ENCODE peak calls at places on chromosomes 4 and X, in eight cellular contexts. Z, F, C, V, Y, D, E and G are unnamed samples.

GRCh38 chr4:2626231-2626630 is 89.8 kb downstream of the FAM193A start:
- DNase-seq in Z (no peak), E (no peak), C (no peak), V (no peak), Y (no peak), F (no peak), D (no peak), G (no peak)

GRCh38 chr4:73631565-73632226 is 11.5 kb upstream of the RASSF6 start:
- DNase-seq in E (no peak), V (no peak), F (no peak), Z (no peak), D (no peak), Y (peak), C (no peak), G (no peak)

GRCh38 chr4:143335979-143336827 is 473 bp upstream of the GAB1 start:
- DNase-seq in E (peak), C (peak), F (peak), D (peak), Y (peak), V (peak), Z (peak), G (peak)

GRCh38 chr4:41323706-41324105 is 67.0 kb downstream of the UCHL1 start:
- DNase-seq in Y (no peak), Z (no peak), C (no peak), D (no peak), F (peak), E (no peak), V (no peak), G (peak)

GRCh38 chr4:124803641-124804040 is 91.1 kb upstream of the ANKRD50 start:
- DNase-seq in C (peak), Y (no peak), E (peak), V (no peak), F (peak), Z (no peak), D (no peak), G (peak)

GRCh38 chr4:37902212-37902611 is 11.3 kb downstream of the TBC1D1 start:
- DNase-seq in E (no peak), Z (no peak), D (no peak), C (no peak), Y (no peak), V (no peak), F (no peak), G (no peak)

GRCh38 chr4:67713531-67714247 is 12.7 kb upstream of the UBA6 start:
- DNase-seq in Z (no peak), V (no peak), D (no peak), C (peak), Y (no peak), E (peak), F (no peak), G (peak)

GRCh38 chr4:115154826-115155225 is 41.4 kb upstream of the NDST4 start:
- DNase-seq in F (peak), V (no peak), Y (no peak), C (peak), E (no peak), Z (no peak), D (no peak), G (no peak)

GRCh38 chr4:144291164-144291563 is 150.6 kb upstream of the GYPA start:
- DNase-seq in Y (no peak), C (no peak), V (no peak), F (no peak), D (no peak), E (no peak), Z (no peak), G (no peak)

GRCh38 chr4:88196523-88197185 is 38.2 kb upstream of the ABCG2 start:
- DNase-seq in D (no peak), F (no peak), E (no peak), V (no peak), C (no peak), Z (no peak), Y (no peak), G (no peak)

DNA sequence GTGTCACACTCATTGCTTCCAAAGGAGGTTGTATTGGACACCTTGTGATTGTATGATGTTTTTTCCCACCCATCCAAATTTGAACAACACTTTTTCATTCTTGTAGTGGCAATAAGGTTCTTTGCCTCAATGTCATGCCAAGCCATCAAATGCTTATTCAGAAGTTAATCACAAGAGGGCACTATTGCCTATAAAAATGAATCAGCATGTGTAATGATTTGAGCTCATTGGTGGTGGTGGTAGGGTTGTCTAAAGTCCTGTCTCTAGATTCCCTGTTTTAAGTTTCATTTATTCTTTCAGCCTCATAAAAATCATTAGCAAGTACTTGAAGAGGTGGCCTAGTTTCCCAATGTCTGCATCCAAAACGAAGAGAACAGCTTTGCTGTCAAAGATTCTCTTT is 37.0 kb downstream of the IRS4 start:
- DNase-seq in Z (no peak), C (peak), E (peak), D (no peak), Y (no peak), F (peak), V (no peak), G (peak)
- TF ChIP-seq CTCF in Z (peak), C (no peak), E (peak), D (peak), Y (peak), F (no peak), V (peak), G (peak)

GRCh38 chrX:118179161-118179560 is 62.6 kb upstream of the KLHL13 start:
- DNase-seq in D (no peak), F (peak), C (no peak), Y (no peak), Z (no peak), V (no peak), E (no peak), G (peak)
- H3K4me3 ChIP-seq in D (no peak), F (no peak), C (no peak), Y (no peak), Z (no peak), V (no peak), E (no peak), G (no peak)

DNA sequence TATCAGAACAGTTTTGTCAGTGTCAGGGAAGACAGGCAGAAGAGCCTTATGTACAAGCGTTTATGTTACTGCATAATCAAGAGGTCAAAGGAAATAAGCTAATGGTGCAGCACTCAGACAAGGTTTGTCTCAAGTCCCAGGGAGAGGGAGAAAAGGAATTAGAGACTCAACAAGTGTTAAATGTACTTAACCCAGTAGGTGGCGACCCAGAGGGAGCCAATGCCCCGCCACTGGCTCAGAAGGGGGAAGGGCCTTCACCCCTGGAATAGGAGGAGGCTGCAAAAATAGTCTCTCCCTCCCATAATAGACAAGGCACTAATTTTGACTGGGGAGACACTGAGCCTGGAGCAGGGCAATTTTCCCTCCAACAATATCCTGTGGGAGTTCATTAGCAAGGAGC is 14.1 kb upstream of the PAPSS1 start:
- DNase-seq in E (no peak), V (no peak), C (no peak), F (no peak), Z (no peak), D (no peak), Y (no peak), G (no peak)
- TF ChIP-seq CTCF in E (peak), V (no peak), C (peak), F (peak), Z (no peak), D (no peak), Y (no peak), G (peak)

GRCh38 chr4:5421416-5421815 is 286.9 kb downstream of the EVC2 start:
- DNase-seq in E (no peak), Y (no peak), Z (no peak), F (no peak), D (no peak), V (no peak), C (no peak), G (no peak)

GRCh38 chr4:5420266-5420665 is 288.1 kb downstream of the EVC2 start:
- DNase-seq in V (no peak), E (no peak), D (no peak), Y (no peak), C (no peak), F (no peak), Z (no peak), G (no peak)

GRCh38 chr4:5412296-5412695 is 296.1 kb downstream of the EVC2 start:
- DNase-seq in E (no peak), Y (no peak), Z (no peak), V (no peak), D (peak), F (no peak), C (no peak), G (no peak)

GRCh38 chr4:5416637-5417036 is 291.7 kb downstream of the EVC2 start:
- DNase-seq in C (no peak), F (no peak), Y (no peak), V (no peak), E (no peak), D (no peak), Z (no peak), G (no peak)
- H3K4me3 ChIP-seq in C (no peak), F (no peak), Y (no peak), V (no peak), E (no peak), D (no peak), Z (no peak), G (no peak)

GRCh38 chrX:2500091-2500680 is 590 bp downstream of the DHRSX start:
- DNase-seq in Y (peak), C (peak), E (peak), Z (no peak), D (no peak), F (peak), V (peak), G (peak)
- TF ChIP-seq CTCF in Y (no peak), C (no peak), E (no peak), Z (no peak), D (no peak), F (no peak), V (no peak), G (no peak)

DNA sequence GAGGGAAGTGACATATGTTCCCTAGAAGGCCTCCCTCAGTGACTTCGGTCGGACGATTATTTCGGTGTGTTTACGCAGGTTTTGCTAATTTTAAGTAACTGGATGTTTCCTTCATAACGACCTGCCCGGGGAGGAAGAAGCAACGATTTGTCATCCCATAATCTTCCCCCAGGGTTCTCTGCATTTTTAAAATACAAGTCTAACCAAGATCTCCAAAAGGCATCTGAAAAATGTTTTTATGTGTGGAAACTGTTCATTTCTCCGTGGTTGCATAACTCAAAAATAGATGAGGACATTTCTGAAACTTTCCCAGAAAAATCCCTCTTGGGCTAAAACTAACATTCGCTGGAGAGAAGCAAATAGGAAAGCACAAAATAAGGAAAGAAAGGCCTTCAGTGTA is 195.4 kb downstream of the SHOX start:
- DNase-seq in V (no peak), D (no peak), Y (no peak), C (no peak), E (peak), Z (no peak), F (peak), G (peak)
- H3K4me3 ChIP-seq in V (no peak), D (no peak), Y (no peak), C (peak), E (no peak), Z (no peak), F (no peak), G (no peak)

GRCh38 chr4:48943387-48943786 is 36.8 kb upstream of the OCIAD2 start:
- DNase-seq in V (no peak), D (no peak), F (no peak), E (no peak), Y (no peak), Z (no peak), C (no peak), G (no peak)
- TF ChIP-seq CTCF in V (no peak), D (no peak), F (peak), E (no peak), Y (no peak), Z (peak), C (peak), G (peak)

DNA sequence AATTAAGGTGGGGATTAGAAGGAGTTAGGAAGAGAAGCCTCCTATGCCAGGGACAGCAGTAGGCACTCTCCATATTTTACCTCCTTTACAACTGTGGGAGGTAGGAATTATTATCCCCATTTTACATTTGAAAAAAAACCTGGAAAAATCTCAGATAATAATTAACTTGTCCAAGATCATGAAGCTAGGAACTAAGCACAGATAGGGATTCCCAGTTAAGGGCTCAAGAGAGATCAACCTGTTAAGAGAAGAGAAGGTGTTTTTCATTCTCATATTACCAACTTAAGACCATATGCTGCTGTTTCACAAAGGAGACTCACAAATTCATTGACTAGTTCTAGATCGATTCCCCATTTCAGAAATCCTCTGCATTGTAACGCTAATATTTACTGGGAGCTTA is 16.1 kb upstream of the FAM47E start:
- DNase-seq in Y (no peak), F (no peak), Z (no peak), E (no peak), C (no peak), D (no peak), V (no peak), G (no peak)
- H3K4me3 ChIP-seq in Y (no peak), F (no peak), Z (no peak), E (no peak), C (no peak), D (no peak), V (no peak), G (no peak)

GRCh38 chrX:47751670-47752069 is 85.0 kb upstream of the ZNF81 start:
- DNase-seq in V (peak), D (no peak), C (no peak), Z (no peak), E (peak), Y (peak), F (peak), G (peak)
- TF ChIP-seq CTCF in V (peak), D (no peak), C (peak), Z (peak), E (no peak), Y (no peak), F (peak), G (peak)

GRCh38 chr4:119032921-119033685 is 102.5 kb upstream of the MYOZ2 start:
- DNase-seq in Z (no peak), Y (no peak), V (no peak), F (no peak), D (no peak), C (no peak), E (peak), G (no peak)
- H3K4me3 ChIP-seq in Z (no peak), Y (peak), V (no peak), F (no peak), D (no peak), C (no peak), E (no peak), G (no peak)